ENCODE peak calls at places on chromosome 7, in five cellular contexts. S is body of pancreas; X is uterus; Z is stimulated activated naive CD8-positive, alpha-beta T cell treated with anti-CD3 and anti-CD28 coated beads, Interleukin-15, Interleukin-2, amounts not matched to agents 100 U/mL and 50 U/mL, for 24 hours; L is NCI-H2029 treated with DMSO at 0.1 percent for 48 hours. C is an unnamed sample.

GRCh38 chr7:22549667-22550513 is 49.9 kb upstream of the STEAP1B start:
- DNase-seq in S (peak), X (no peak), Z (peak), L (no peak), C (no peak)

GRCh38 chr7:67019562-67020390 is 23.1 kb downstream of the TYW1 start:
- DNase-seq in S (no peak), X (no peak), Z (no peak), L (peak), C (no peak)

GRCh38 chr7:71645836-71646235 is 513.9 kb downstream of the GALNT17 start:
- DNase-seq in S (no peak), X (no peak), Z (no peak), L (no peak), C (no peak)

GRCh38 chr7:105153531-105153930 is 139.5 kb downstream of the KMT2E start:
- DNase-seq in S (no peak), X (no peak), Z (no peak), L (no peak), C (no peak)

GRCh38 chr7:69624842-69625637 is 26.8 kb downstream of the AUTS2 start:
- DNase-seq in S (no peak), X (no peak), Z (no peak), L (no peak), C (no peak)

GRCh38 chr7:1787681-1788235 is 117.7 kb downstream of the ELFN1 start:
- DNase-seq in S (no peak), X (no peak), Z (no peak), L (no peak), C (no peak)

GRCh38 chr7:43136064-43136463 is 23.6 kb downstream of the HECW1 start:
- DNase-seq in S (no peak), X (no peak), Z (no peak), L (no peak), C (no peak)

GRCh38 chr7:57774300-57774699 is 324.3 kb downstream of the ZNF716 start:
- DNase-seq in S (no peak), X (no peak), Z (no peak), L (no peak), C (no peak)

GRCh38 chr7:7424151-7424873 is 111.4 kb downstream of the COL28A1 start:
- DNase-seq in S (peak), X (peak), Z (peak), L (peak), C (peak)

GRCh38 chr7:66219805-66220204 is 14.7 kb downstream of the TPST1 start:
- DNase-seq in S (no peak), X (no peak), Z (no peak), L (no peak), C (no peak)

GRCh38 chr7:36154255-36155212 is 1.5 kb downstream of the EEPD1 start:
- DNase-seq in S (no peak), X (no peak), Z (no peak), L (no peak), C (no peak)

GRCh38 chr7:80681272-80681885 is 42.9 kb downstream of the CD36 start:
- DNase-seq in S (no peak), X (no peak), Z (no peak), L (peak), C (no peak)

GRCh38 chr7:101950450-101951119 is 133.2 kb downstream of the CUX1 start:
- DNase-seq in S (no peak), X (no peak), Z (no peak), L (no peak), C (no peak)

GRCh38 chr7:137626469-137627067 is 220.2 kb downstream of the DGKI start:
- DNase-seq in S (peak), X (no peak), Z (peak), L (peak), C (no peak)

GRCh38 chr7:19116121-19117080 is 1.0 kb downstream of the TWIST1 start:
- DNase-seq in S (no peak), X (peak), Z (peak), L (no peak), C (peak)

GRCh38 chr7:35839860-35840854 is 39.3 kb downstream of the SEPTIN7 start:
- DNase-seq in S (no peak), X (no peak), Z (no peak), L (no peak), C (no peak)

GRCh38 chr7:2515424-2516193 is 4.0 kb upstream of the LFNG start:
- DNase-seq in S (no peak), X (no peak), Z (no peak), L (no peak), C (no peak)

GRCh38 chr7:107898997-107899594 is 8.1 kb downstream of the DLD start:
- DNase-seq in S (no peak), X (no peak), Z (no peak), L (no peak), C (no peak)

GRCh38 chr7:139648941-139649425 is 125.5 kb downstream of the CLEC2L start:
- DNase-seq in S (no peak), X (no peak), Z (peak), L (no peak), C (peak)

GRCh38 chr7:2355079-2356008 is 717 bp downstream of the EIF3B start:
- DNase-seq in S (no peak), X (no peak), Z (peak), L (no peak), C (no peak)

C was measured in heart left ventricle.